ENCODE peak calls at places on chromosome 22, in nine cellular contexts. C, T, X, D, P, S, R, V and Q are unnamed samples.
A peak's percentile ranks its signal among the peaks of the same experiment; 100 is the strongest.

GRCh38 chr22:35425971-35426800 is 26.2 kb downstream of the MCM5 start:
- DNase-seq in C (no peak), T (no peak), X (no peak), D (no peak), P (no peak), S (no peak), R (no peak), V (peak; percentile 12), Q (no peak)

GRCh38 chr22:44782286-44782830 is 30.0 kb downstream of the ARHGAP8 start:
- DNase-seq in C (no peak), T (no peak), X (no peak), D (no peak), P (no peak), S (no peak), R (no peak), V (peak; percentile 8), Q (no peak)

GRCh38 chr22:37752189-37753061 is 55.3 kb upstream of the GCAT start:
- DNase-seq in C (no peak), T (peak; percentile 99), X (no peak), D (peak; percentile 79), P (no peak), S (peak; percentile 30), R (peak; percentile 96), V (peak; percentile 97), Q (no peak)

GRCh38 chr22:30312053-30312452 is 14.7 kb downstream of the TBC1D10A start:
- DNase-seq in C (peak; percentile 67), T (no peak), X (no peak), D (no peak), P (no peak), S (no peak), R (no peak), V (peak; percentile 79), Q (peak; percentile 61)

GRCh38 chr22:48751539-48752437 is 1075.9 kb downstream of the BRD1 start:
- DNase-seq in C (no peak), T (no peak), X (peak; percentile 30), D (no peak), P (no peak), S (no peak), R (no peak), V (no peak), Q (no peak)

GRCh38 chr22:49307870-49308269 is 519.8 kb downstream of the BRD1 start:
- DNase-seq in C (no peak), T (no peak), X (peak; percentile 31), D (no peak), P (no peak), S (no peak), R (no peak), V (no peak), Q (no peak)

GRCh38 chr22:45604239-45604711 is 67.4 kb upstream of the ATXN10 start:
- DNase-seq in C (no peak), T (no peak), X (no peak), D (no peak), P (no peak), S (no peak), R (no peak), V (peak; percentile 89), Q (no peak)

GRCh38 chr22:48869788-48870187 is 957.9 kb downstream of the BRD1 start:
- DNase-seq in C (no peak), T (no peak), X (no peak), D (no peak), P (no peak), S (no peak), R (no peak), V (no peak), Q (no peak)

GRCh38 chr22:40203568-40203967 is 25.8 kb downstream of the TNRC6B start:
- DNase-seq in C (peak; percentile 65), T (no peak), X (peak; percentile 56), D (no peak), P (peak; percentile 70), S (no peak), R (no peak), V (peak; percentile 39), Q (peak; percentile 61)

GRCh38 chr22:32839776-32840571 is 38.5 kb downstream of the TIMP3 start:
- DNase-seq in C (no peak), T (no peak), X (no peak), D (no peak), P (no peak), S (no peak), R (no peak), V (no peak), Q (no peak)

GRCh38 chr22:49514656-49515055 is 313.0 kb downstream of the BRD1 start:
- DNase-seq in C (no peak), T (no peak), X (no peak), D (no peak), P (no peak), S (no peak), R (no peak), V (no peak), Q (no peak)

GRCh38 chr22:47178339-47178738 is 415.9 kb downstream of the TBC1D22A start:
- DNase-seq in C (no peak), T (no peak), X (no peak), D (no peak), P (no peak), S (no peak), R (no peak), V (no peak), Q (no peak)

GRCh38 chr22:36042240-36042639 is 13.6 kb upstream of the RBFOX2 start:
- DNase-seq in C (no peak), T (no peak), X (no peak), D (no peak), P (no peak), S (no peak), R (no peak), V (no peak), Q (no peak)

GRCh38 chr22:46024136-46024840 is 47.3 kb upstream of the WNT7B start:
- DNase-seq in C (no peak), T (no peak), X (no peak), D (no peak), P (no peak), S (no peak), R (peak; percentile 28), V (no peak), Q (no peak)

GRCh38 chr22:35400335-35400680 is 368 bp downstream of the MCM5 start:
- DNase-seq in C (peak; percentile 39), T (no peak), X (peak; percentile 55), D (no peak), P (peak; percentile 33), S (no peak), R (no peak), V (no peak), Q (peak; percentile 48)

GRCh38 chr22:29275819-29276565 is 7.9 kb downstream of the EWSR1 start:
- DNase-seq in C (no peak), T (no peak), X (no peak), D (no peak), P (no peak), S (no peak), R (no peak), V (no peak), Q (no peak)

GRCh38 chr22:32545801-32546200 is 71.2 kb downstream of the FBXO7 start:
- DNase-seq in C (no peak), T (no peak), X (no peak), D (no peak), P (no peak), S (no peak), R (no peak), V (peak; percentile 37), Q (no peak)

GRCh38 chr22:33573479-33573878 is 346.8 kb downstream of the LARGE1 start:
- DNase-seq in C (no peak), T (no peak), X (no peak), D (no peak), P (no peak), S (no peak), R (no peak), V (no peak), Q (no peak)

GRCh38 chr22:43438666-43439347 is 27.0 kb downstream of the MPPED1 start:
- DNase-seq in C (no peak), T (no peak), X (no peak), D (no peak), P (no peak), S (no peak), R (no peak), V (no peak), Q (no peak)

GRCh38 chr22:20554824-20555223 is 47.4 kb downstream of the MED15 start:
- DNase-seq in C (no peak), T (no peak), X (no peak), D (no peak), P (no peak), S (no peak), R (no peak), V (no peak), Q (no peak)

GRCh38 chr22:50207383-50208031 is 6.7 kb downstream of the SELENOO start:
- DNase-seq in C (no peak), T (no peak), X (no peak), D (no peak), P (peak; percentile 9), S (no peak), R (peak; percentile 62), V (no peak), Q (no peak)

GRCh38 chr22:37526376-37526775 is 7.2 kb upstream of the CARD10 start:
- DNase-seq in C (no peak), T (peak; percentile 76), X (no peak), D (no peak), P (no peak), S (no peak), R (peak; percentile 53), V (no peak), Q (no peak)

GRCh38 chr22:33271390-33272161 is 213.4 kb upstream of the SYN3 start:
- DNase-seq in C (no peak), T (no peak), X (no peak), D (no peak), P (peak; percentile 87), S (no peak), R (peak; percentile 92), V (peak; percentile 80), Q (no peak)

GRCh38 chr22:39003165-39003638 is 10.9 kb upstream of the APOBEC3C start:
- DNase-seq in C (peak; percentile 86), T (peak; percentile 80), X (peak; percentile 94), D (peak; percentile 42), P (peak; percentile 93), S (peak; percentile 72), R (peak; percentile 82), V (peak; percentile 85), Q (peak; percentile 90)

GRCh38 chr22:48503876-48504275 is 1323.8 kb downstream of the BRD1 start:
- DNase-seq in C (no peak), T (no peak), X (no peak), D (no peak), P (no peak), S (no peak), R (peak; percentile 30), V (no peak), Q (no peak)

GRCh38 chr22:45608763-45609180 is 62.9 kb upstream of the ATXN10 start:
- DNase-seq in C (peak; percentile 35), T (no peak), X (peak; percentile 69), D (no peak), P (no peak), S (no peak), R (no peak), V (peak; percentile 85), Q (peak; percentile 45)

GRCh38 chr22:27317961-27318360 is 483.6 kb downstream of the MN1 start:
- DNase-seq in C (no peak), T (no peak), X (no peak), D (no peak), P (no peak), S (no peak), R (no peak), V (peak; percentile 39), Q (no peak)

GRCh38 chr22:38566726-38567504 is 3.1 kb downstream of the DMC1 start:
- DNase-seq in C (no peak), T (no peak), X (no peak), D (no peak), P (no peak), S (no peak), R (no peak), V (peak; percentile 40), Q (no peak)

GRCh38 chr22:32421484-32421883 is 9.4 kb upstream of the RTCB start:
- DNase-seq in C (no peak), T (no peak), X (no peak), D (no peak), P (no peak), S (no peak), R (no peak), V (no peak), Q (no peak)

GRCh38 chr22:39728236-39728860 is 157.8 kb downstream of the CACNA1I start:
- DNase-seq in C (no peak), T (no peak), X (peak; percentile 28), D (no peak), P (no peak), S (no peak), R (no peak), V (no peak), Q (no peak)

GRCh38 chr22:27238935-27239510 is 562.5 kb downstream of the MN1 start:
- DNase-seq in C (no peak), T (peak; percentile 89), X (no peak), D (peak; percentile 68), P (no peak), S (no peak), R (peak; percentile 87), V (peak; percentile 97), Q (no peak)